ENCODE peak calls at places on chromosomes 2 and 18, in ten cellular contexts. One of them, this sample, is unnamed.
A peak's percentile ranks its signal among the peaks of the same experiment; 100 is the strongest.

GRCh38 chr2:8957593-8957992 is 45.9 kb downstream of the MBOAT2 start:
- DNase-seq in colonic mucosa: no peak
- DNase-seq in mesendoderm: no peak
- DNase-seq in MM.1S: no peak
- DNase-seq in mesenchymal stem cell: no peak
- DNase-seq in HCT116: no peak
- DNase-seq in astrocyte: peak; percentile 15
- DNase-seq in fibroblast of lung: no peak
- DNase-seq in IMR-90: no peak
- DNase-seq in HepG2: no peak
- DNase-seq in this sample: no peak

GRCh38 chr2:215983581-215984351 is 29.6 kb downstream of the MREG start:
- DNase-seq in colonic mucosa: no peak
- DNase-seq in mesendoderm: no peak
- DNase-seq in MM.1S: peak; percentile 29
- DNase-seq in mesenchymal stem cell: no peak
- DNase-seq in HCT116: no peak
- DNase-seq in astrocyte: no peak
- DNase-seq in fibroblast of lung: peak; percentile 6
- DNase-seq in IMR-90: no peak
- DNase-seq in HepG2: no peak
- DNase-seq in this sample: no peak

GRCh38 chr18:9694952-9695495 is 13.1 kb upstream of the RAB31 start:
- DNase-seq in colonic mucosa: no peak
- DNase-seq in mesendoderm: no peak
- DNase-seq in MM.1S: no peak
- DNase-seq in mesenchymal stem cell: no peak
- DNase-seq in HCT116: no peak
- DNase-seq in astrocyte: no peak
- DNase-seq in fibroblast of lung: no peak
- DNase-seq in IMR-90: no peak
- DNase-seq in HepG2: no peak
- DNase-seq in this sample: no peak

GRCh38 chr18:12750076-12750707 is 47.4 kb downstream of the PSMG2 start:
- DNase-seq in colonic mucosa: no peak
- DNase-seq in mesendoderm: peak; percentile 16
- DNase-seq in MM.1S: peak; percentile 94
- DNase-seq in mesenchymal stem cell: no peak
- DNase-seq in HCT116: no peak
- DNase-seq in astrocyte: peak; percentile 22
- DNase-seq in fibroblast of lung: no peak
- DNase-seq in IMR-90: no peak
- DNase-seq in HepG2: no peak
- DNase-seq in this sample: no peak

GRCh38 chr2:238282861-238283738 is 5.3 kb downstream of the PER2 start:
- DNase-seq in colonic mucosa: no peak
- DNase-seq in mesendoderm: no peak
- DNase-seq in MM.1S: no peak
- DNase-seq in mesenchymal stem cell: no peak
- DNase-seq in HCT116: no peak
- DNase-seq in astrocyte: no peak
- DNase-seq in fibroblast of lung: no peak
- DNase-seq in IMR-90: no peak
- DNase-seq in HepG2: no peak
- DNase-seq in this sample: no peak

GRCh38 chr18:45107425-45107824 is 426.7 kb downstream of the SETBP1 start:
- DNase-seq in colonic mucosa: no peak
- DNase-seq in mesendoderm: no peak
- DNase-seq in MM.1S: no peak
- DNase-seq in mesenchymal stem cell: no peak
- DNase-seq in HCT116: no peak
- DNase-seq in astrocyte: peak; percentile 82
- DNase-seq in fibroblast of lung: peak; percentile 23
- DNase-seq in IMR-90: peak; percentile 6
- DNase-seq in HepG2: no peak
- DNase-seq in this sample: peak; percentile 18

GRCh38 chr2:116874021-116874420 is 940.5 kb upstream of the DDX18 start:
- DNase-seq in colonic mucosa: no peak
- DNase-seq in mesendoderm: no peak
- DNase-seq in MM.1S: no peak
- DNase-seq in mesenchymal stem cell: no peak
- DNase-seq in HCT116: no peak
- DNase-seq in astrocyte: no peak
- DNase-seq in fibroblast of lung: no peak
- DNase-seq in IMR-90: no peak
- DNase-seq in HepG2: no peak
- DNase-seq in this sample: no peak

GRCh38 chr18:31091350-31091749 is 10.9 kb downstream of the DSC2 start:
- DNase-seq in colonic mucosa: no peak
- DNase-seq in mesendoderm: no peak
- DNase-seq in MM.1S: no peak
- DNase-seq in mesenchymal stem cell: no peak
- DNase-seq in HCT116: no peak
- DNase-seq in astrocyte: no peak
- DNase-seq in fibroblast of lung: no peak
- DNase-seq in IMR-90: no peak
- DNase-seq in HepG2: no peak
- DNase-seq in this sample: no peak

GRCh38 chr2:190344275-190344827 is 962 bp downstream of the INPP1 start:
- DNase-seq in colonic mucosa: peak; percentile 75
- DNase-seq in mesendoderm: peak; percentile 78
- DNase-seq in MM.1S: peak; percentile 46
- DNase-seq in mesenchymal stem cell: peak; percentile 44
- DNase-seq in HCT116: no peak
- DNase-seq in astrocyte: no peak
- DNase-seq in fibroblast of lung: peak; percentile 28
- DNase-seq in IMR-90: no peak
- DNase-seq in HepG2: peak; percentile 75
- DNase-seq in this sample: peak; percentile 13

GRCh38 chr2:30072250-30072842 is 74.5 kb upstream of the YPEL5 start:
- DNase-seq in colonic mucosa: peak; percentile 63
- DNase-seq in mesendoderm: peak; percentile 88
- DNase-seq in MM.1S: peak; percentile 69
- DNase-seq in mesenchymal stem cell: peak; percentile 70
- DNase-seq in HCT116: peak; percentile 57
- DNase-seq in astrocyte: peak; percentile 46
- DNase-seq in fibroblast of lung: peak; percentile 71
- DNase-seq in IMR-90: peak; percentile 72
- DNase-seq in HepG2: peak; percentile 70
- DNase-seq in this sample: peak; percentile 90

GRCh38 chr2:24875272-24875671 is 44.8 kb downstream of the ADCY3 start:
- DNase-seq in colonic mucosa: no peak
- DNase-seq in mesendoderm: no peak
- DNase-seq in MM.1S: no peak
- DNase-seq in mesenchymal stem cell: no peak
- DNase-seq in HCT116: no peak
- DNase-seq in astrocyte: peak; percentile 67
- DNase-seq in fibroblast of lung: no peak
- DNase-seq in IMR-90: no peak
- DNase-seq in HepG2: no peak
- DNase-seq in this sample: no peak

DNA sequence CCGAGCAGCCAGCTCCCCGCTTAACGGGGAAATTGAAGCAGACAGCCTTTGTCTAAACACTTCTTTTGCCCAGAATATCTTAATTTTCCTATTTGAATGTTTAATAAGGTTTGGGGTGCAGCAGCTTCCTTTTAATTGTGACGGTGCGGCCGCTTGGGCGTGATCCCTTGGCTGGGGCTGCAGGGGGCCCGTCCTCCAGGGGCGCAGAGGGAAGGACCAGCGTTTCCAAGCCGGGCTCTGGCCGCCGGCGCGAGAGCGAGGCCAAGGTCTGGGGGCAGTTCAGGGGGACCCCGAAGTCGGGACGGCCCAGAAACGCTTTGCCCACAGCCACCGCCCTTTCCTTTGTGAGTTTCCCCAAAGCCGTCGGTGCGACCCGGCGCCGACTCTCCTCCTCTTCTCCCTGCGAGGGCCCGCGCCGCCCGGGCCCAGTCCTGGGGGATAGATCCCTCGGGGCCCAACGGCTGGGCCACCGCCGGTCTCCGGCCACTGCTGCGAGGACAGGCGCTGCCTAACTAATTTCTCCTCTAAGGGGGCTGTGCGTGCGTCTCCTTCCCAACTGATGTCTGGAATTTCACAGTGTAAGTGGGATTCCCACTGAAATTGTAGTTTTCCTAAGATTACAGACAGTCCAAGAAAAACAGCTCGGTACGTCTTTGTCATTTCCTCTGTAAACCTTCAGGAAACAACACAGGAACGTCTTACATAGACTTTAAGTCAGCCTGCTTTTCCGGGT is 139.7 kb upstream of the SIX3 start:
- DNase-seq in colonic mucosa: no peak
- DNase-seq in mesendoderm: peak; percentile 40
- DNase-seq in MM.1S: no peak
- DNase-seq in mesenchymal stem cell: peak; percentile 8
- DNase-seq in HCT116: no peak
- DNase-seq in astrocyte: no peak
- DNase-seq in fibroblast of lung: peak; percentile 14
- DNase-seq in IMR-90: no peak
- DNase-seq in HepG2: no peak
- DNase-seq in this sample: no peak
- H3K27me3 ChIP-seq in colonic mucosa: peaks cover 62% of the 10 kb centered on the region
- H3K27me3 ChIP-seq in mesendoderm: peaks cover 10% of the 10 kb centered on the region
- H3K27me3 ChIP-seq in MM.1S: no peaks in the 10 kb centered on the region
- H3K27me3 ChIP-seq in mesenchymal stem cell: peaks cover 95% of the 10 kb centered on the region
- H3K27me3 ChIP-seq in HCT116: peaks cover 28% of the 10 kb centered on the region
- H3K27me3 ChIP-seq in astrocyte: peaks cover 82% of the 10 kb centered on the region
- H3K27me3 ChIP-seq in fibroblast of lung: peaks cover 67% of the 10 kb centered on the region
- H3K27me3 ChIP-seq in IMR-90: peaks cover 66% of the 10 kb centered on the region
- H3K27me3 ChIP-seq in HepG2: peaks cover 2% of the 10 kb centered on the region
- H3K27me3 ChIP-seq in this sample: peaks cover 89% of the 10 kb centered on the region

GRCh38 chr18:55781481-55781957 is 193.5 kb upstream of the TCF4 start:
- DNase-seq in colonic mucosa: no peak
- DNase-seq in mesendoderm: peak; percentile 95
- DNase-seq in MM.1S: no peak
- DNase-seq in mesenchymal stem cell: peak; percentile 79
- DNase-seq in HCT116: no peak
- DNase-seq in astrocyte: peak; percentile 70
- DNase-seq in fibroblast of lung: peak; percentile 83
- DNase-seq in IMR-90: peak; percentile 77
- DNase-seq in HepG2: no peak
- DNase-seq in this sample: peak; percentile 67

GRCh38 chr18:55778731-55779460 is 190.9 kb upstream of the TCF4 start:
- DNase-seq in colonic mucosa: no peak
- DNase-seq in mesendoderm: peak; percentile 71
- DNase-seq in MM.1S: peak; percentile 44
- DNase-seq in mesenchymal stem cell: peak; percentile 55
- DNase-seq in HCT116: no peak
- DNase-seq in astrocyte: no peak
- DNase-seq in fibroblast of lung: no peak
- DNase-seq in IMR-90: no peak
- DNase-seq in HepG2: no peak
- DNase-seq in this sample: no peak

GRCh38 chr18:55780591-55781071 is 192.6 kb upstream of the TCF4 start:
- DNase-seq in colonic mucosa: no peak
- DNase-seq in mesendoderm: no peak
- DNase-seq in MM.1S: no peak
- DNase-seq in mesenchymal stem cell: no peak
- DNase-seq in HCT116: no peak
- DNase-seq in astrocyte: peak; percentile 52
- DNase-seq in fibroblast of lung: peak; percentile 29
- DNase-seq in IMR-90: peak; percentile 48
- DNase-seq in HepG2: no peak
- DNase-seq in this sample: no peak

GRCh38 chr18:55779461-55779710 is 191.4 kb upstream of the TCF4 start:
- DNase-seq in colonic mucosa: no peak
- DNase-seq in mesendoderm: peak; percentile 84
- DNase-seq in MM.1S: peak; percentile 15
- DNase-seq in mesenchymal stem cell: no peak
- DNase-seq in HCT116: no peak
- DNase-seq in astrocyte: no peak
- DNase-seq in fibroblast of lung: no peak
- DNase-seq in IMR-90: no peak
- DNase-seq in HepG2: no peak
- DNase-seq in this sample: no peak

DNA sequence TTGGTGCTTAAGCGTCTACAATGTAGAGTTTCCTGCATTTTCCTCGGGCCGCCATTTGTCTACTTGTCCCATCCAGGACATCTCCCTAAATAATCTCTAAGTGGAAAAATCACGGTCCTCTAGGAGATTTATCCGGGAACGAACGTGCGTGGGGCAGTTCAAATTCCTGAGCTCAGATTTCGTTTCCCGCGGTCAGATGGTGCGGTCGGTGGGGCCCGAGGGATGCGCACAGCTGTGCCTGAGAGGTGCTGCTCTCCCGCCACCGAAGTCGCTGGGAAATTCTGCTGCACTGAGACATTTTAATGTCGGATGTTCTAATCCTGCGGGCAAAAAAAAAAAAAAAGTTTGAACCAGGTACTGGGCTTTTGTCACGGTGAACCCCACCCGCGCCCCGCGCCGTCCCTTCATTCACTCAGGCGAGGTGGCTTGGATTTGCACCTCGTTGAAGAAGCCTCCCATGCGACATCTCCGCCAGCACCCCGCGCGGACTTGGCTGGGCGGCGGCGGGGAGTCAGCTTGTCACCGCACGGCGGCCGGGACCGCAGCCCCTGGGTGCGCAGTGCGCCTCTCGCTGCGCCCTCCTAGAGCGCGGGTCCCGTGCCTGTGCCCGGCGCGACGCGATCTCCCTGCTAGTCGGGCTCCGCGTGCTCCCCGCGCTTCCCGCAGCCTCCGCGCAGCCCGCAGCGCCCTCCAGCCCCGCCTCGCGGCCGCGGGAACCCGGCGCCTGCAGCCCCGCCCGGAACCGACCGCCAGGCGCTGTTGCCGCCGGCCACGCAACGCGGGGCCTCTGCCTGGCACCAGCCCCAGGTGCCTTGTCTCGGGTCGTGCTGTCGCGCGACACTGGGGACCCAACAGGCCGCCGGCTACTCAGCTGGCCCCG is 192.0 kb upstream of the TCF4 start:
- DNase-seq in colonic mucosa: no peak
- DNase-seq in mesendoderm: peak; percentile 63
- DNase-seq in MM.1S: no peak
- DNase-seq in mesenchymal stem cell: peak; percentile 50
- DNase-seq in HCT116: no peak
- DNase-seq in astrocyte: no peak
- DNase-seq in fibroblast of lung: no peak
- DNase-seq in IMR-90: peak; percentile 30
- DNase-seq in HepG2: no peak
- DNase-seq in this sample: peak; percentile 79
- H3K9ac ChIP-seq in colonic mucosa: peak overlapping the region; percentile 61
- H3K9ac ChIP-seq in mesendoderm: peak overlapping the region; percentile 66
- H3K9ac ChIP-seq in MM.1S: peak overlapping the region; percentile 32
- H3K9ac ChIP-seq in mesenchymal stem cell: peak overlapping the region; percentile 86
- H3K9ac ChIP-seq in HCT116: no peak overlapping the region
- H3K9ac ChIP-seq in astrocyte: peak overlapping the region; percentile 79
- H3K9ac ChIP-seq in fibroblast of lung: peak overlapping the region; percentile 41
- H3K9ac ChIP-seq in IMR-90: peak overlapping the region; percentile 32
- H3K9ac ChIP-seq in HepG2: no peak overlapping the region
- H3K9ac ChIP-seq in this sample: peak overlapping the region; percentile 81

GRCh38 chr18:78825168-78825567 is 154.4 kb upstream of the SALL3 start:
- DNase-seq in colonic mucosa: no peak
- DNase-seq in mesendoderm: no peak
- DNase-seq in MM.1S: no peak
- DNase-seq in mesenchymal stem cell: no peak
- DNase-seq in HCT116: no peak
- DNase-seq in astrocyte: no peak
- DNase-seq in fibroblast of lung: no peak
- DNase-seq in IMR-90: no peak
- DNase-seq in HepG2: no peak
- DNase-seq in this sample: no peak
- H3K27me3 ChIP-seq in colonic mucosa: no peaks in the 10 kb centered on the region
- H3K27me3 ChIP-seq in mesendoderm: no peaks in the 10 kb centered on the region
- H3K27me3 ChIP-seq in MM.1S: no peaks in the 10 kb centered on the region
- H3K27me3 ChIP-seq in mesenchymal stem cell: no peaks in the 10 kb centered on the region
- H3K27me3 ChIP-seq in HCT116: peaks cover 33% of the 10 kb centered on the region
- H3K27me3 ChIP-seq in astrocyte: no peaks in the 10 kb centered on the region
- H3K27me3 ChIP-seq in fibroblast of lung: no peaks in the 10 kb centered on the region
- H3K27me3 ChIP-seq in IMR-90: no peaks in the 10 kb centered on the region
- H3K27me3 ChIP-seq in HepG2: no peaks in the 10 kb centered on the region
- H3K27me3 ChIP-seq in this sample: no peaks in the 10 kb centered on the region

GRCh38 chr2:42872736-42873135 is 80.4 kb upstream of the HAAO start:
- DNase-seq in colonic mucosa: no peak
- DNase-seq in mesendoderm: no peak
- DNase-seq in MM.1S: no peak
- DNase-seq in mesenchymal stem cell: no peak
- DNase-seq in HCT116: no peak
- DNase-seq in astrocyte: no peak
- DNase-seq in fibroblast of lung: peak; percentile 58
- DNase-seq in IMR-90: no peak
- DNase-seq in HepG2: no peak
- DNase-seq in this sample: peak; percentile 63
- H3K9ac ChIP-seq in colonic mucosa: no peak overlapping the region
- H3K9ac ChIP-seq in mesendoderm: no peak overlapping the region
- H3K9ac ChIP-seq in MM.1S: no peak overlapping the region
- H3K9ac ChIP-seq in mesenchymal stem cell: peak overlapping the region; percentile 38
- H3K9ac ChIP-seq in HCT116: no peak overlapping the region
- H3K9ac ChIP-seq in astrocyte: no peak overlapping the region
- H3K9ac ChIP-seq in fibroblast of lung: no peak overlapping the region
- H3K9ac ChIP-seq in IMR-90: no peak overlapping the region
- H3K9ac ChIP-seq in HepG2: no peak overlapping the region
- H3K9ac ChIP-seq in this sample: peak overlapping the region; percentile 75